ENCODE peak calls at places on chromosomes 5 and 9, in five cellular contexts. Y is glutamatergic neuron; U is GM20000; N is CD8-positive, alpha-beta T cell; T is stomach. V is an unnamed sample.
A peak's percentile ranks its signal among the peaks of the same experiment; 100 is the strongest.

GRCh38 chr5:177472460-177473441 is 683 bp downstream of the DBN1 start:
- DNase-seq in Y (peak; percentile 86), U (peak; percentile 94), N (peak; percentile 82), T (peak; percentile 52), V (peak; percentile 84)

GRCh38 chr5:147417133-147417813 is 92.6 kb downstream of the DPYSL3 start:
- DNase-seq in Y (no peak), U (no peak), N (no peak), T (peak; percentile 72), V (no peak)

GRCh38 chr9:100637787-100638186 is 59.9 kb downstream of the CAVIN4 start:
- DNase-seq in Y (peak; percentile 19), U (no peak), N (no peak), T (no peak), V (no peak)

GRCh38 chr9:120723547-120723946 is 9.3 kb upstream of the MEGF9 start:
- DNase-seq in Y (no peak), U (no peak), N (no peak), T (no peak), V (no peak)

GRCh38 chr5:159001247-159001646 is 98.5 kb downstream of the EBF1 start:
- DNase-seq in Y (no peak), U (no peak), N (no peak), T (no peak), V (no peak)

GRCh38 chr5:179478624-179479023 is 71.7 kb upstream of the RUFY1 start:
- DNase-seq in Y (no peak), U (no peak), N (no peak), T (no peak), V (no peak)

GRCh38 chr9:34059954-34060353 is 11.3 kb upstream of the UBAP2 start:
- DNase-seq in Y (no peak), U (no peak), N (no peak), T (no peak), V (no peak)

GRCh38 chr9:30574355-30575151 is 1809.9 kb upstream of the ACO1 start:
- DNase-seq in Y (no peak), U (no peak), N (no peak), T (no peak), V (no peak)

GRCh38 chr5:170150713-170151104 is 45.0 kb downstream of the FOXI1 start:
- DNase-seq in Y (no peak), U (no peak), N (no peak), T (no peak), V (no peak)

GRCh38 chr9:10146517-10147331 is 466.1 kb downstream of the PTPRD start:
- DNase-seq in Y (no peak), U (no peak), N (no peak), T (no peak), V (no peak)

GRCh38 chr5:111223790-111224560 is at the start of gene CAMK4:
- DNase-seq in Y (peak; percentile 91), U (peak; percentile 91), N (peak; percentile 88), T (peak; percentile 46), V (peak; percentile 87)

GRCh38 chr5:138574744-138575193 is 432 bp downstream of the HSPA9 start:
- DNase-seq in Y (no peak), U (no peak), N (no peak), T (no peak), V (no peak)

GRCh38 chr5:169148066-169148740 is 152.7 kb downstream of the SLIT3 start:
- DNase-seq in Y (no peak), U (no peak), N (no peak), T (no peak), V (no peak)

DNA sequence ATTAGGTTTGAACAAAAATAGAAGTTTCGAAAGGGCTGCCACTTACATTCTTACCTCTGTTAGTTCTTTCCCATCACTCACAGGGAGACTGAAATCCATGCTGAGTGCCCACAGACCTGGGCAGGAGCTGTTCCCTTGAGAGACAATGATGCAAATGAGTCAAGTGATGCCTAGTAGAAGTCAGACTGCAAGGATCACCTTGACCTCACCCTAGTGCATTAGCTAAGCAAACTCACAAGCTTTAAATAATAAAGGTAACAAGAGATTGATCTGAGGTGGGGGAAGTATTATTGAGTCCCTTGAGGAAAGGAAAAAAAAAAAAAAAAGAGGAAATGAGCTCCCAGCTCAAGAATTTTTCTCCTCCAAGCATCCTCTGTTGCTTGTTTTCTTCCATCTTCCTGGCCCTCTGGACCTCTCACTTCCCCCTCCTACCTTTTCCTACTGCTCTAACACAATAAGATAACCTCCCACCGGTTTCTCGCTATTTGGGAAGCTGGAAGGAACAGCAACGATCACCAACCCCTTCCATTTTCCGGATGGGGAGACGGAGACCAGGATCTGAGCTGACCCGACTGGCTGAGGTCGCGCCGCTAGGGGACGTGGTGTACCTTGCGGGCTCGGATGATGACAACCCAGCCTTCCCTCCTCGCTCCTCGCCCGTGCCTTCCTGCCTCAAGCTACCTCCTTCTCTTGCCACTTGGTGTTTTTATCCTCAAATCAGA is 2.0 kb downstream of the LPAR1 start:
- DNase-seq in Y (peak; percentile 61), U (no peak), N (no peak), T (peak; percentile 66), V (no peak)
- TF ChIP-seq CTCF in Y (peak; percentile 29), U (no peak), N (no peak), T (peak; percentile 19), V (no peak)

GRCh38 chr5:62354028-62354874 is 48.2 kb downstream of the KIF2A start:
- DNase-seq in Y (no peak), U (peak; percentile 45), N (no peak), T (no peak), V (peak; percentile 44)
- TF ChIP-seq CTCF in Y (peak; percentile 76), U (peak; percentile 26), N (peak; percentile 96), T (peak; percentile 36), V (peak; percentile 43)

DNA sequence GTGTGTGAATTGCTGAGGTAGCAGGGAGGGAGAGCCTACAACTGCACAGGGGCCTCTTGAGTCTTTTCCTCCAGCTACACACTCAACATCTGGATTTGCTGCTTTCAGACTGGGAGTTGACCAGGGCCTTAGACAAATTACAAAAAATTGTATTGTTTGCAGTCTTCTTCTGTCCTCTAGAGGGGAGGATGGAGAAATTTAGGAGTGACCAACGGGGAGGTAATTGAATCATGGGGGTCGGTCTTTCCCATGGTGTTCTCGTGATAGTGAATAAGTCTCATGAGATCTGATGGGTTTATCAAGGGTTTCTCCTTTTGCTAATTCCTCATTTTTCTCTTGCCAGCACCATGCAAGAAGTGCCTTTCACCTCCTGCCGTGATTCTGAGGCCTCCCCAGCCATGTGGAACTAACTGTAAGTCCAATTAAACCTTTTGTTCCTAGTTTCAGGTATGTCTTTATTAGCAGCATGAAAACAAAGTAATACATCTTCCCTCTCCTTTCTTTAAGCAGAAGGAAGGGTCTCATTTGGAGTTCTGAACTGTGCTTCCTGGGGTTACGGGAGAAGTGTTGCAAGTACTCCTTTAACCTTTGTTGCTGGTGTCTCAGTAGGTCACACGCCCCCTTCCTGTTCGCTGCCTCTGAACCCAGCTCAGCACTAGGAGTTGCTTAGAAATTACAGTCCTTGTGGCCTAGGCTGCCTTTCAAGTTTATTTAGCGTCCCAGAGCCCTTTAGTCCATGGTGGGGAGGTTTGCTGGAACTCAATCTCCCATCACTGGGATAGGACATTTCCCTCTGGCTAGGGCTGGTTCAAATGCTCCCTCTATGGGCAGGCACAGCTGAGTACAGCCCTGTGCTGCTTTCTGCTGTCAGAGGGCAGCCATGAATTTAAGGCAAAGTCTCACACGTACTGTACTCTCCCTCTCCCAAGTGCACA is 4.4 kb downstream of the IFNA8 start:
- DNase-seq in Y (peak; percentile 20), U (no peak), N (no peak), T (no peak), V (no peak)
- TF ChIP-seq CTCF in Y (no peak), U (peak; percentile 51), N (no peak), T (no peak), V (peak; percentile 44)

GRCh38 chr9:6943293-6943692 is 185.5 kb downstream of the KDM4C start:
- DNase-seq in Y (no peak), U (no peak), N (no peak), T (no peak), V (no peak)

GRCh38 chr9:6944896-6945295 is 187.1 kb downstream of the KDM4C start:
- DNase-seq in Y (no peak), U (no peak), N (no peak), T (no peak), V (no peak)

GRCh38 chr9:6942406-6942805 is 184.6 kb downstream of the KDM4C start:
- DNase-seq in Y (no peak), U (no peak), N (no peak), T (no peak), V (no peak)

GRCh38 chr9:6945871-6946270 is 188.1 kb downstream of the KDM4C start:
- DNase-seq in Y (no peak), U (no peak), N (no peak), T (no peak), V (no peak)

DNA sequence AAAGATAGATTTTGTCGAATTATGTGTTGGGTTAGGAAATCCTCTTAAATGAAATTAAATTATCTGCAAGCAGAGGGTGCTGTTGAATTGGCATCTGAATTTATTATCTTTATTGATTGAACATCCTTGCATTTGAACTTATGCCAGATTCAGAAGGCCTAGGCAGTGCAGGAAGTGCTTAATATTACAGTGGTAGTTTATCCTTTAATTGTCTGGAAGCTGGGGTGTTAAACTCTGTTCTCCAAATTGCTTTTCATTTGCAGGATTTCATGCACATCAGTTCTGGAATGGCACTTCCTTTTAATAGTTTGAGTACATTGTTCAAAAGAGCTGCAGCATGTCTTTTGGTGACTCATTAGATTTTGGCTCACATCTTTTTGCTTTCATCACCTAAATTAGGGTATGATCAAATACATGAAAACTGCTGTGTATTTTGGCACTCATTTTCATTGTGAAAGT is 186.3 kb downstream of the KDM4C start:
- DNase-seq in Y (no peak), U (no peak), N (no peak), T (no peak), V (no peak)
- TF ChIP-seq CTCF in Y (no peak), U (no peak), N (no peak), T (no peak), V (no peak)

DNA sequence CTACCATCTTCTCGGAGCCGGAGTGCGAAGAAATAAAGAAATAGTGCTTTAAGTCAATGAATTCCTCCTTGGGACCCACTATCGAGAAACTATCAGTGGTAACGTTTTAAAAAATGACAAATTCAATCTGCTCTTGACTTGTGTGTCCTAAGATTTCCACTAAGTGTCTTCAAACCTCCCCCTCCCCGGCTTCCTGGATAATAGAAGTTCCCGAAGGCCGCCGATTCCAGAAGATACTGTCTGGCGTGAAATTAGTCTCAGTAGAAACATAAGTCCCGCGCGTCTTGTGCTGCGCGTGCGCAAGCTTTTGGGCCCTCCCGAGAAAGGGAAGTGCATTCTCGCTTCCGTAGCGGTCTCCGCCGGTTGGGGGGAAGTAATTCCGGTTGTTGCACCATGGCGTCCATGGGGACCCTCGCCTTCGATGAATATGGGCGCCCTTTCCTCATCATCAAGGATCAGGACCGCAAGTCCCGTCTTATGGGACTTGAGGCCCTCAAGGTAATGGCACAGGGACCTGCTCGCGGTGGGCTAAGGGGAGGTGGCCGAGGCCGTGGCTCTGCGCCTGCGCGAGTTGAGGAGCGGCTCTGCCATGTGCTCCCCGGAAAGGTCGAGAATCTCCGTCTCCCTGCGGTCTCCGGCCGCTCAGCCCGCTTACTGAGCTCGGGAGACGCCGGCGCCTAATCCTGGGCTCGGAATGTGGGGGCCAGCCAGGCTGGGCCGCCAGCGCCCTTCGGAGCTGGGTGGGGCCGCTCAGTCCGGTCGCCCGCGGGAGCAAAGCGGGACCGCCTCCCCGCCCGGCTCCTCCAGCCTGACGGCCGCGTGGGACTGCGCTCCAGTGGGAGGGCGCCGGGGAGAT is at the start of gene CCT5:
- DNase-seq in Y (peak; percentile 86), U (peak; percentile 96), N (peak; percentile 92), T (peak; percentile 93), V (peak; percentile 95)
- TF ChIP-seq CTCF in Y (no peak), U (no peak), N (no peak), T (no peak), V (no peak)